ENCODE peak calls at places on chromosomes 13 and 19, in four cellular contexts. Y is EL, Z is left colon, E is ascending aorta. L is an unnamed sample.

GRCh38 chr19:23436318-23436717 is 41.0 kb upstream of the ZNF91 start:
- DNase-seq in Y (no peak), Z (no peak), E (no peak), L (no peak)

GRCh38 chr13:20119960-20120359 is 40.9 kb downstream of the GJA3 start:
- DNase-seq in Y (no peak), Z (no peak), E (no peak), L (no peak)

GRCh38 chr13:29532136-29532535 is 63.4 kb downstream of the SLC7A1 start:
- DNase-seq in Y (no peak), Z (no peak), E (no peak), L (no peak)

GRCh38 chr13:98326274-98326673 is 149.2 kb upstream of the RNF113B start:
- DNase-seq in Y (no peak), Z (no peak), E (no peak), L (no peak)

GRCh38 chr13:114225610-114226009 is 9.1 kb upstream of the CDC16 start:
- DNase-seq in Y (no peak), Z (no peak), E (no peak), L (no peak)

GRCh38 chr19:33376931-33377557 is 3.5 kb downstream of the CEBPG start:
- DNase-seq in Y (no peak), Z (peak), E (no peak), L (no peak)

GRCh38 chr19:31100945-31101344 is 248.3 kb downstream of the TSHZ3 start:
- DNase-seq in Y (no peak), Z (no peak), E (no peak), L (no peak)

GRCh38 chr19:33426621-33427475 is 53.3 kb downstream of the CEBPG start:
- DNase-seq in Y (no peak), Z (peak), E (no peak), L (no peak)

GRCh38 chr13:38979891-38980627 is 10.6 kb downstream of the STOML3 start:
- DNase-seq in Y (no peak), Z (no peak), E (no peak), L (no peak)

GRCh38 chr19:41939861-41940442 is 11.7 kb upstream of the ERFL start:
- DNase-seq in Y (peak), Z (no peak), E (no peak), L (peak)

GRCh38 chr19:17415107-17415506 is 4.7 kb upstream of the MVB12A start:
- DNase-seq in Y (no peak), Z (no peak), E (no peak), L (no peak)

GRCh38 chr13:48828962-48829405 is 146.7 kb upstream of the FNDC3A start:
- DNase-seq in Y (peak), Z (no peak), E (no peak), L (peak)

GRCh38 chr19:51654783-51655182 is 8.2 kb upstream of the SIGLEC14 start:
- DNase-seq in Y (no peak), Z (no peak), E (no peak), L (no peak)

GRCh38 chr13:30052127-30052526 is 201.7 kb upstream of the UBL3 start:
- DNase-seq in Y (no peak), Z (no peak), E (no peak), L (no peak)

GRCh38 chr19:15508035-15508710 is at the start of gene CYP4F22:
- DNase-seq in Y (no peak), Z (no peak), E (no peak), L (no peak)

GRCh38 chr19:10611907-10612306 is 13.4 kb upstream of the SLC44A2 start:
- DNase-seq in Y (no peak), Z (no peak), E (no peak), L (no peak)

GRCh38 chr13:31124225-31124624 is 37.5 kb downstream of the HSPH1 start:
- DNase-seq in Y (no peak), Z (no peak), E (no peak), L (no peak)

GRCh38 chr19:44653977-44654784 is 10.5 kb downstream of the PVR start:
- DNase-seq in Y (no peak), Z (peak), E (peak), L (peak)

GRCh38 chr19:49766938-49767315 is at the start of gene AP2A1:
- DNase-seq in Y (no peak), Z (no peak), E (no peak), L (no peak)

GRCh38 chr19:28430214-28430613 is 782.7 kb downstream of the UQCRFS1 start:
- DNase-seq in Y (no peak), Z (no peak), E (no peak), L (no peak)

GRCh38 chr19:38303517-38304351 is at the start of gene C19orf33:
- DNase-seq in Y (no peak), Z (peak), E (no peak), L (peak)

GRCh38 chr13:80706164-80706471 is 365.2 kb upstream of the SPRY2 start:
- DNase-seq in Y (no peak), Z (no peak), E (no peak), L (no peak)

GRCh38 chr13:61370520-61370919 is 45.1 kb downstream of the PCDH20 start:
- DNase-seq in Y (no peak), Z (no peak), E (no peak), L (no peak)

GRCh38 chr19:50925734-50926133 is 14.5 kb upstream of the KLK4 start:
- DNase-seq in Y (no peak), Z (no peak), E (no peak), L (peak)

GRCh38 chr19:34282611-34283519 is 28.5 kb downstream of the GARRE1 start:
- DNase-seq in Y (no peak), Z (no peak), E (no peak), L (no peak)

GRCh38 chr13:80030491-80030890 is 310.4 kb downstream of the SPRY2 start:
- DNase-seq in Y (peak), Z (peak), E (no peak), L (peak)

GRCh38 chr13:46134961-46135522 is 30.2 kb upstream of the CPB2 start:
- DNase-seq in Y (peak), Z (no peak), E (no peak), L (no peak)

GRCh38 chr13:62305758-62306157 is 890.1 kb upstream of the PCDH20 start:
- DNase-seq in Y (no peak), Z (no peak), E (no peak), L (no peak)

GRCh38 chr19:42396248-42396541 is 6.1 kb upstream of the CNFN start:
- DNase-seq in Y (no peak), Z (no peak), E (no peak), L (no peak)

GRCh38 chr19:51461723-51462161 is 3.5 kb upstream of the SIGLEC8 start:
- DNase-seq in Y (no peak), Z (peak), E (no peak), L (no peak)

GRCh38 chr19:41323430-41324125 is 13.6 kb downstream of the CCDC97 start:
- DNase-seq in Y (peak), Z (peak), E (peak), L (peak)

GRCh38 chr19:10112895-10113591 is 1.6 kb downstream of the P2RY11 start:
- DNase-seq in Y (peak), Z (no peak), E (no peak), L (peak)

GRCh38 chr19:36110487-36111199 is at the start of gene OVOL3:
- DNase-seq in Y (no peak), Z (no peak), E (no peak), L (no peak)

GRCh38 chr13:24218977-24219376 is 58.5 kb downstream of the SPATA13 start:
- DNase-seq in Y (no peak), Z (no peak), E (no peak), L (no peak)

L was measured in ELR.